ENCODE peak calls at places on chromosomes 13 and 19, in seven cellular contexts. Z is Peyer's patch, B is choroid plexus epithelial cell, K is SK-N-SH, N is lower lobe of right lung, O is aorta, C is GM12878. G is an unnamed sample.

GRCh38 chr13:76505437-76505836 is 380.8 kb downstream of the KCTD12 start:
- DNase-seq in Z (no peak), B (no peak), K (no peak), N (no peak), O (no peak), C (no peak), G (no peak)

GRCh38 chr13:20519887-20520286 is 5.8 kb downstream of the CRYL1 start:
- DNase-seq in Z (no peak), B (no peak), K (no peak), N (no peak), O (no peak), C (no peak), G (no peak)

GRCh38 chr13:46962286-46962941 is 65.6 kb upstream of the HTR2A start:
- DNase-seq in Z (no peak), B (peak), K (no peak), N (no peak), O (no peak), C (no peak), G (no peak)

GRCh38 chr19:32223595-32224370 is 121.6 kb upstream of the ZNF507 start:
- DNase-seq in Z (no peak), B (no peak), K (peak), N (no peak), O (no peak), C (no peak), G (no peak)

GRCh38 chr13:101757446-101758039 is 305.1 kb downstream of the ITGBL1 start:
- DNase-seq in Z (no peak), B (peak), K (peak), N (no peak), O (no peak), C (no peak), G (peak)

GRCh38 chr13:21074601-21075302 is 13.4 kb upstream of the LATS2 start:
- DNase-seq in Z (peak), B (no peak), K (no peak), N (no peak), O (peak), C (no peak), G (no peak)

GRCh38 chr19:44748426-44749254 is at the start of gene BCL3:
- DNase-seq in Z (peak), B (no peak), K (peak), N (peak), O (peak), C (no peak), G (no peak)

GRCh38 chr19:38425810-38426466 is at the start of gene RASGRP4:
- DNase-seq in Z (peak), B (no peak), K (no peak), N (peak), O (peak), C (no peak), G (no peak)

GRCh38 chr19:47176071-47176626 is 45.5 kb downstream of the SAE1 start:
- DNase-seq in Z (no peak), B (peak), K (no peak), N (no peak), O (no peak), C (no peak), G (no peak)

GRCh38 chr19:4597975-4598671 is 38.6 kb upstream of the SEMA6B start:
- DNase-seq in Z (peak), B (no peak), K (peak), N (peak), O (peak), C (no peak), G (no peak)

GRCh38 chr19:52665529-52665928 is 27.4 kb upstream of the ZNF83 start:
- DNase-seq in Z (no peak), B (peak), K (no peak), N (no peak), O (no peak), C (no peak), G (no peak)

GRCh38 chr19:51427220-51427619 is 9.8 kb upstream of the SIGLEC10 start:
- DNase-seq in Z (no peak), B (no peak), K (no peak), N (no peak), O (no peak), C (no peak), G (no peak)

GRCh38 chr13:27170221-27170520 is 1.4 kb downstream of the USP12 start:
- DNase-seq in Z (no peak), B (peak), K (no peak), N (no peak), O (no peak), C (no peak), G (peak)

GRCh38 chr13:94009696-94010095 is 469.8 kb downstream of the DCT start:
- DNase-seq in Z (no peak), B (peak), K (no peak), N (no peak), O (no peak), C (no peak), G (peak)

GRCh38 chr19:1956868-1957492 is 16.0 kb downstream of the CSNK1G2 start:
- DNase-seq in Z (no peak), B (no peak), K (no peak), N (no peak), O (no peak), C (no peak), G (no peak)

GRCh38 chr13:94435604-94436226 is 43.8 kb downstream of the DCT start:
- DNase-seq in Z (no peak), B (peak), K (peak), N (no peak), O (no peak), C (no peak), G (peak)

GRCh38 chr13:23771966-23772365 is 117.2 kb downstream of the MIPEP start:
- DNase-seq in Z (no peak), B (peak), K (no peak), N (no peak), O (no peak), C (no peak), G (no peak)

GRCh38 chr13:74290324-74290773 is 156.1 kb upstream of the KLF12 start:
- DNase-seq in Z (peak), B (peak), K (peak), N (no peak), O (no peak), C (no peak), G (peak)

GRCh38 chr19:4647676-4648644 is 8.6 kb downstream of the TNFAIP8L1 start:
- DNase-seq in Z (no peak), B (peak), K (no peak), N (no peak), O (no peak), C (no peak), G (no peak)

GRCh38 chr19:53879145-53880037 is 2.6 kb upstream of the PRKCG start:
- DNase-seq in Z (peak), B (peak), K (peak), N (peak), O (peak), C (no peak), G (peak)

DNA sequence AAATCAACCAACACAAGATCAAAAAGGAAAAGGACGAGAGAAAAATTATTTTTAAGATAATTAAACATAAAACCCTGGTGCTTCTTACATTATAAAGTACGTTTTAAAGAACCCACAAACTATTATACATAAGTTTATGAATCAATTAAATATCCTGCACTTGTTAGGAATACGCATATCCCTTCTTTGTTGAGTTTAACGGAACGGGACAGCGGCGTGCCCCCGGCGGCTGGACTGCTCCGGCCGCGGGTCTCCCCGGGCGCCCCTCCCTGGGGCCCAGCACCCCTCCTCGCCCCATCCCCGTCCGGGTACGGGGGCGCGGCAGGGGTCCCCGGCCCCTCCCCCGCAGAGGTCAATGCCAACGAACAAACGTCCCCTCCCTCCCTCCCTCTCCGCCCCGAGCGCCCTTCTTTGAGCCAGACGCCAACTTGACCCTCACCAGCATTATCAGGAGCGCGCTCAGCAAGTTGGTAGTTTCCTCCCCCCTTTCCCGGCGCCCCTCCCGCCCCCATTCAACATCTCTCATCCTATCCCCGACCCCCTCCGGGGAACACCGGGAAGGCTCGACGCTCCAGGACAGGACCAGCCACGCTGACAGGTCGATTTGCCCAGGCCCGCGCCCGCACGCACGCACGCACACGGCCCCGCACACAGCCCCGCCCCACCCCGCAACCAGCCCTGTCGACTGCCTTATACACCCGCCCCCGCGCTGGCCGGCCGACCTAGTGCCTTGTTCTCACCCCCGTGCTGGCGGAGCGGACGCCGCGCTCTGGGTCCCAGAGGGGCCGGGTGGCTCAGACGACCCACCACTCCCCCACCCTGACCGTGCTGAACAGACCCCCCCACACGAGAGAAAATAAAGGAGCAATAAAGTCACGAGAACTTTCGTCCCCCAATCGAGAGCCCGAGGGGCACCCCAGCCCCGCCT is 5.1 kb downstream of the LYL1 start:
- DNase-seq in Z (peak), B (no peak), K (no peak), N (peak), O (peak), C (no peak), G (no peak)
- H3K4me3 ChIP-seq in Z (peak), B (no peak), K (no peak), N (peak), O (no peak), C (no peak), G (no peak)

DNA sequence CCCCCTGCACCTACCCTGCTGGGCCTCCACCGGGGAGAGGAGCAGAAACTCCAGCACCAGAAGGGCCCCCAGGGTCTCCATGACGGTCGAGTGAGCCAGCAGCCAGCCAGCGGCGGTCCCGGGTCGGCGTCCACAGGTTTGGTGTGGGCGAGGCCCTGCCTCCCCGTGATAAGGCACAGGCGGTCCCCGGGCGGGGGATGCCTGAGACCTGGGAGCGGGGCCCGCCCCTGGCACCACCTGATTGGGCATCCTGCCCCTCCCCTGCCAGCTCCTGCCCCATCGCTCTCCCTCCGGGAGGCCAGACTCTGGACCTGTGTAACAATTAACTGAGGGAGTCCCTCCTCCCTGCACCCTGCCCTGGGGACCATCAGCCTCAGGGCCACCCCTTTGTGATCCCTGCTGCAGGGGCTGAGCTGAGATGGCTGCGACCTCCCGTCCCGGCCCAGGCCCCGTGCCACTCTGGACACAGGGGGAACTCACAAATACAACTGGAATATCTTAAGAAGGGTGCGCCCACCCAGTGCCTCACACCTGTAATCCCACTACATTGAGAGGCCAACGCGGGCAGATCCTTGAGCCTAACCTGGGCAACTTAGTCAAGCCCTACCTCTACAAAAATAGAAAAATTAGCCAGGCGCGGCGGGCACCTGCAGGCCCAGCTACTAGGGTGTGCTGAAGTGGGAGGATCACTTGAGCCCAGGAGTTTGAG is at the start of gene SMIM24:
- DNase-seq in Z (peak), B (no peak), K (no peak), N (no peak), O (no peak), C (no peak), G (no peak)
- H3K4me3 ChIP-seq in Z (peak), B (no peak), K (no peak), N (no peak), O (no peak), C (no peak), G (no peak)

DNA sequence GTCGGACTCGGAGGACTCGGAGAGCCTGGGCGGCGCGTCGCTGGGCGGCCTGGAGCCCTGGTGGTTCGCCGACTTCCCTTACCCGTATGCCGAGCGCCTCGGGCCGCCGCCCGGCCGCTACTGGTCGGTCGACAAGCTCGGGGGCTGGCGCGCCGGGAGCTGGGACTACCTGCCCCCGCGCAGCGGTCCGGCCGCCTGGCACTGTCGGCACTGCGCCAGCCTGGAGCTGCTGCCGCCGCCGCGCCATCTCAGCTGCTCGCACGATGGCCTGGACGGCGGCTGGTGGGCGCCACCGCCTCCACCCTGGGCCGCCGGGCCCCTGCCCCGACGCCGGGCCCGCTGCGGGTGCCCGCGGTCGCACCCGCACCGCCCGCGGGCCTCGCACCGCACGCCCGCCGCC is 2.5 kb upstream of the GRWD1 start:
- DNase-seq in Z (no peak), B (peak), K (no peak), N (peak), O (no peak), C (no peak), G (no peak)
- H3K4me3 ChIP-seq in Z (peak), B (peak), K (no peak), N (peak), O (peak), C (no peak), G (no peak)

GRCh38 chr13:42757678-42758420 is 23.5 kb upstream of the FAM216B start:
- DNase-seq in Z (no peak), B (no peak), K (no peak), N (no peak), O (no peak), C (no peak), G (no peak)

GRCh38 chr13:42760949-42761348 is 20.4 kb upstream of the FAM216B start:
- DNase-seq in Z (no peak), B (peak), K (no peak), N (no peak), O (no peak), C (no peak), G (no peak)

GRCh38 chr13:42758515-42758914 is 22.9 kb upstream of the FAM216B start:
- DNase-seq in Z (no peak), B (no peak), K (no peak), N (no peak), O (no peak), C (no peak), G (no peak)

GRCh38 chr13:42762251-42762650 is 19.1 kb upstream of the FAM216B start:
- DNase-seq in Z (no peak), B (peak), K (no peak), N (no peak), O (no peak), C (no peak), G (peak)

DNA sequence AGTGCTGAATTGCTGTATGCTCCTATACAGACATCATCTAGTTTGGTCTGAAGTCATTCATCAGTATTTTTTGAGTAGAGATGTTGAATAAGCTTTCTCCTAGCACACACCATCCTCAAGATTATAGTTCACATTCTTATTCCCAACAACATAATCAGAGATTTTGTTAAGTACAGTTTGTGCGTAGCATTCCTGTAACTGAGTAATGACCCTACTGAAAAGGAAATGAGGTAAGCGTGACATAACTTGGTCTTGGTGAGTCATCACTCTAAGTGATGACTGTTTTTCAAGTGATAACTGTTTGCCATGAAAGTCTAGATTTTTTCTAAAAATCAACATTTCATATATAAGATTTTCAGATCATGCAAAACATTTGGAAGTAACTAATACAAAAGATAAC is 18.5 kb upstream of the FAM216B start:
- DNase-seq in Z (no peak), B (peak), K (no peak), N (no peak), O (no peak), C (no peak), G (peak)
- H3K4me3 ChIP-seq in Z (no peak), B (no peak), K (no peak), N (no peak), O (no peak), C (no peak), G (no peak)

GRCh38 chr13:95457294-95457693 is 95.2 kb upstream of the CLDN10 start:
- DNase-seq in Z (no peak), B (peak), K (no peak), N (no peak), O (no peak), C (peak), G (no peak)
- H3K4me3 ChIP-seq in Z (no peak), B (no peak), K (no peak), N (no peak), O (no peak), C (peak), G (no peak)

GRCh38 chr19:45883881-45884681 is 1.9 kb downstream of the IRF2BP1 start:
- DNase-seq in Z (no peak), B (no peak), K (peak), N (no peak), O (no peak), C (no peak), G (no peak)

GRCh38 chr19:45881082-45881908 is 4.6 kb downstream of the IRF2BP1 start:
- DNase-seq in Z (no peak), B (no peak), K (no peak), N (no peak), O (no peak), C (no peak), G (no peak)

GRCh38 chr19:45883586-45883880 is 2.4 kb downstream of the IRF2BP1 start:
- DNase-seq in Z (no peak), B (no peak), K (no peak), N (no peak), O (no peak), C (no peak), G (no peak)

GRCh38 chr19:45881909-45882528 is 3.9 kb downstream of the IRF2BP1 start:
- DNase-seq in Z (peak), B (no peak), K (peak), N (no peak), O (no peak), C (no peak), G (no peak)

GRCh38 chr19:45882652-45883585 is 3.0 kb downstream of the IRF2BP1 start:
- DNase-seq in Z (peak), B (peak), K (peak), N (peak), O (peak), C (peak), G (peak)
- H3K4me3 ChIP-seq in Z (peak), B (peak), K (peak), N (peak), O (no peak), C (peak), G (no peak)

DNA sequence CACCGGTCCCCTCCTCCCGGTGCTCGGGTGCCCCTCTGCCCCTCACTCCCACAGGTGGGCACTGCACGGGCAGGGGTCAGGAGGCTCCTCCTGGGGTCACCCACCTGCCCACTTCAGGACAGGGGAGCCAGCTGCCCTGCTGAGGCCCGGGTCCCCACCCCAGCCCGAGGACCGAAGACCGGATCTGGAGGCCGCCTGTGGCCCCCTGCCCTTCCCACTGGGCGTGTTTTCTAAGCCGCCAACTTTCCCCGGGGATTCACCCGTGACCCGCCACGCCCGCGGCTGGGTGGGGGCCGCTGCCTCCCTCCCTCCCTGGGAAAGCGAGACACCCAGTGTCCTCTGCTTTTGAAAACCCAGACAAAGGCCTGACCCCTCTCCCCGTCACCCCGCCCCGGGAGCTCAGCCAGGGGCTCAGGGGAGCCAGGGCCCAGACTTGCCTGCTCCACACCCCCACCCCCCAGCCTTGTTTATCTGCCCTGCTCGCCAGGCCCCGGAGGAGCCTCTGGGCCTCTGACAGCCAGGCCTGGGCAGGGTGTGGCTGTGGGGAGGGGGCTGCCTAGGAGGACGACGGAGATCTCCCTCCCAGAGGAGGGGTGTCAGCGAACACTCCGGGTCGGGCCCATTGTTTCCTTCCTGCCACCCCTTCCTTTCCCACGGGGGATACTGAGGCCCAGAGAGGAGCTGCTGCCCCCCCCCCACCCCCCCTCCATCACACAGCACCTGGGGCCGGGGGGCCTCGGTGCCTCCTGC is 1.4 kb downstream of the PALM start:
- DNase-seq in Z (no peak), B (no peak), K (peak), N (no peak), O (peak), C (no peak), G (no peak)
- H3K4me3 ChIP-seq in Z (peak), B (peak), K (peak), N (peak), O (no peak), C (no peak), G (peak)

GRCh38 chr19:20079487-20079886 is 1.7 kb downstream of the ZNF90 start:
- DNase-seq in Z (no peak), B (peak), K (no peak), N (no peak), O (no peak), C (no peak), G (no peak)
- H3K4me3 ChIP-seq in Z (peak), B (peak), K (no peak), N (peak), O (no peak), C (no peak), G (no peak)

GRCh38 chr19:57056972-57057371 is 62.8 kb upstream of the USP29 start:
- DNase-seq in Z (peak), B (peak), K (no peak), N (no peak), O (no peak), C (no peak), G (peak)
- H3K4me3 ChIP-seq in Z (no peak), B (no peak), K (no peak), N (no peak), O (no peak), C (no peak), G (no peak)

G was measured in skeletal muscle cell.